ENCODE peak calls at places on chromosomes 3 and 15, in seven cellular contexts. B is ovary, H is endothelial cell, N is activated B cell treated with CpG ODN at 0.5 μM for 24 hours, S is fibroblast of the aortic adventitia, A is omental fat pad, Z is breast epithelium. Q is an unnamed sample.

GRCh38 chr15:71332605-71333004 is 217.3 kb downstream of the THSD4 start:
- DNase-seq in B (no peak), H (no peak), N (no peak), S (peak), A (no peak), Z (no peak), Q (no peak)

GRCh38 chr15:42056934-42057743 is 36.3 kb upstream of the PLA2G4E start:
- DNase-seq in B (peak), H (peak), N (no peak), S (peak), A (peak), Z (peak), Q (peak)

GRCh38 chr15:24955549-24955929 is 752 bp downstream of the SNRPN start:
- DNase-seq in B (peak), H (no peak), N (no peak), S (no peak), A (no peak), Z (no peak), Q (peak)

GRCh38 chr3:49351521-49352011 is 6.6 kb downstream of the GPX1 start:
- DNase-seq in B (no peak), H (no peak), N (no peak), S (peak), A (no peak), Z (no peak), Q (no peak)

GRCh38 chr15:93168913-93169312 is 79.9 kb upstream of the RGMA start:
- DNase-seq in B (no peak), H (no peak), N (no peak), S (no peak), A (no peak), Z (no peak), Q (no peak)

GRCh38 chr15:92121047-92121446 is 267.5 kb downstream of the SLCO3A1 start:
- DNase-seq in B (no peak), H (no peak), N (no peak), S (no peak), A (no peak), Z (no peak), Q (no peak)

GRCh38 chr15:50880651-50881114 is 27.8 kb upstream of the AP4E1 start:
- DNase-seq in B (no peak), H (no peak), N (no peak), S (peak), A (no peak), Z (no peak), Q (no peak)

GRCh38 chr3:143480306-143480852 is 360.8 kb downstream of the CHST2 start:
- DNase-seq in B (no peak), H (no peak), N (no peak), S (peak), A (no peak), Z (no peak), Q (no peak)

GRCh38 chr15:50145451-50145872 is 26.4 kb upstream of the ATP8B4 start:
- DNase-seq in B (peak), H (no peak), N (no peak), S (peak), A (no peak), Z (no peak), Q (no peak)

GRCh38 chr3:149023951-149024350 is 32.6 kb downstream of the GYG1 start:
- DNase-seq in B (no peak), H (no peak), N (no peak), S (no peak), A (no peak), Z (no peak), Q (no peak)

GRCh38 chr3:101988591-101988990 is 139.3 kb downstream of the NFKBIZ start:
- DNase-seq in B (no peak), H (no peak), N (no peak), S (peak), A (no peak), Z (no peak), Q (no peak)

GRCh38 chr15:71115567-71116351 is 488 bp downstream of the THSD4 start:
- DNase-seq in B (peak), H (peak), N (no peak), S (peak), A (no peak), Z (peak), Q (no peak)

GRCh38 chr3:177551431-177551836 is 354.2 kb upstream of the TBL1XR1 start:
- DNase-seq in B (no peak), H (no peak), N (no peak), S (no peak), A (no peak), Z (no peak), Q (no peak)

GRCh38 chr3:37862712-37863551 is 1.3 kb downstream of the CTDSPL start:
- DNase-seq in B (peak), H (no peak), N (no peak), S (peak), A (no peak), Z (no peak), Q (no peak)

GRCh38 chr3:111729087-111729846 is 129.8 kb upstream of the PHLDB2 start:
- DNase-seq in B (peak), H (no peak), N (no peak), S (peak), A (no peak), Z (no peak), Q (no peak)

GRCh38 chr3:64888165-64888564 is 200.4 kb upstream of the ADAMTS9 start:
- DNase-seq in B (no peak), H (no peak), N (no peak), S (no peak), A (no peak), Z (no peak), Q (no peak)

GRCh38 chr3:195209836-195210551 is 61.0 kb downstream of the XXYLT1 start:
- DNase-seq in B (peak), H (no peak), N (no peak), S (peak), A (no peak), Z (no peak), Q (no peak)

GRCh38 chr15:60370804-60371700 is 26.7 kb downstream of the ANXA2 start:
- DNase-seq in B (peak), H (no peak), N (no peak), S (peak), A (peak), Z (peak), Q (no peak)

GRCh38 chr3:107880702-107881101 is 210.1 kb downstream of the CD47 start:
- DNase-seq in B (no peak), H (no peak), N (no peak), S (no peak), A (no peak), Z (no peak), Q (no peak)

GRCh38 chr3:78134496-78134895 is 1094.6 kb downstream of the ROBO2 start:
- DNase-seq in B (no peak), H (no peak), N (no peak), S (no peak), A (no peak), Z (no peak), Q (no peak)

GRCh38 chr3:143119009-143119914 is at the start of gene CHST2:
- DNase-seq in B (peak), H (peak), N (peak), S (peak), A (no peak), Z (no peak), Q (peak)

GRCh38 chr3:153130312-153130977 is 31.6 kb upstream of the RAP2B start:
- DNase-seq in B (no peak), H (no peak), N (no peak), S (peak), A (no peak), Z (no peak), Q (no peak)

GRCh38 chr3:185760550-185760949 is 64.3 kb downstream of the IGF2BP2 start:
- DNase-seq in B (no peak), H (no peak), N (no peak), S (no peak), A (no peak), Z (no peak), Q (no peak)

GRCh38 chr3:150094150-150094932 is 123.6 kb upstream of the PFN2 start:
- DNase-seq in B (no peak), H (no peak), N (no peak), S (no peak), A (no peak), Z (no peak), Q (no peak)

GRCh38 chr3:128969993-128970740 is 23.7 kb downstream of the CFAP92 start:
- DNase-seq in B (peak), H (peak), N (peak), S (peak), A (no peak), Z (no peak), Q (peak)

GRCh38 chr3:154786724-154787123 is 293.4 kb upstream of the MME start:
- DNase-seq in B (no peak), H (no peak), N (no peak), S (peak), A (no peak), Z (no peak), Q (no peak)

GRCh38 chr3:188468196-188468595 is 314.2 kb downstream of the LPP start:
- DNase-seq in B (no peak), H (no peak), N (no peak), S (peak), A (no peak), Z (no peak), Q (no peak)

GRCh38 chr3:131568460-131568859 is 65.7 kb upstream of the MRPL3 start:
- DNase-seq in B (no peak), H (peak), N (no peak), S (no peak), A (no peak), Z (no peak), Q (no peak)

GRCh38 chr15:68791431-68792283 is 29.0 kb downstream of the ANP32A start:
- DNase-seq in B (no peak), H (no peak), N (peak), S (no peak), A (no peak), Z (no peak), Q (peak)

DNA sequence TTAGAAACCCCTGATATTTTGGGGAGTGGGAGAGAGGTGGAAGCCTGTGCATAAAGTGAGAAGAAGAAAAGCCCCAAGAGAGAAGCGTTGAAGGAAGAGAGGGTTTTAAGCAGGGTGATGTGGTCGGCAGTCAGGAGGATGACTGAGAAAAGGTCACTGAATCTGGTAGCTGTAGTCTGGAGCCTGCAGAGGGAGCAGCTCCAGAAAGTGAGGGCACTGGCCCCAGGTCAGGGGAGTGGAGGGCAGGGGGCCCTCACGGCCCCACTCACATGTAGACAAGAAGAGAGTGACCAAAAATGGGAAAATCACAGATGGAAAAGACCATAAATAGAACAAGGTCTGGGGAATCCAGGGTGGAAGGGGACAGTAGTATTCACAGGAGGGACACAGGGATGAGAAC is 105.5 kb downstream of the RYK start:
- DNase-seq in B (no peak), H (no peak), N (no peak), S (no peak), A (no peak), Z (no peak), Q (no peak)
- TF ChIP-seq CTCF in B (no peak), H (no peak), N (no peak), S (no peak), A (no peak), Z (no peak), Q (no peak)

GRCh38 chr3:139634236-139634635 is 43.5 kb downstream of the NMNAT3 start:
- DNase-seq in B (no peak), H (no peak), N (no peak), S (no peak), A (no peak), Z (no peak), Q (no peak)

GRCh38 chr3:139633511-139633910 is 44.3 kb downstream of the NMNAT3 start:
- DNase-seq in B (no peak), H (no peak), N (no peak), S (no peak), A (no peak), Z (no peak), Q (no peak)

GRCh38 chr3:139630532-139630931 is 47.2 kb downstream of the NMNAT3 start:
- DNase-seq in B (no peak), H (no peak), N (no peak), S (no peak), A (no peak), Z (no peak), Q (no peak)

GRCh38 chr3:139627759-139628158 is 50.0 kb downstream of the NMNAT3 start:
- DNase-seq in B (no peak), H (no peak), N (no peak), S (no peak), A (no peak), Z (no peak), Q (no peak)

GRCh38 chr3:139629033-139629432 is 48.7 kb downstream of the NMNAT3 start:
- DNase-seq in B (no peak), H (no peak), N (no peak), S (no peak), A (no peak), Z (no peak), Q (no peak)
- TF ChIP-seq CTCF in B (no peak), H (no peak), N (no peak), S (no peak), A (no peak), Z (no peak), Q (no peak)

DNA sequence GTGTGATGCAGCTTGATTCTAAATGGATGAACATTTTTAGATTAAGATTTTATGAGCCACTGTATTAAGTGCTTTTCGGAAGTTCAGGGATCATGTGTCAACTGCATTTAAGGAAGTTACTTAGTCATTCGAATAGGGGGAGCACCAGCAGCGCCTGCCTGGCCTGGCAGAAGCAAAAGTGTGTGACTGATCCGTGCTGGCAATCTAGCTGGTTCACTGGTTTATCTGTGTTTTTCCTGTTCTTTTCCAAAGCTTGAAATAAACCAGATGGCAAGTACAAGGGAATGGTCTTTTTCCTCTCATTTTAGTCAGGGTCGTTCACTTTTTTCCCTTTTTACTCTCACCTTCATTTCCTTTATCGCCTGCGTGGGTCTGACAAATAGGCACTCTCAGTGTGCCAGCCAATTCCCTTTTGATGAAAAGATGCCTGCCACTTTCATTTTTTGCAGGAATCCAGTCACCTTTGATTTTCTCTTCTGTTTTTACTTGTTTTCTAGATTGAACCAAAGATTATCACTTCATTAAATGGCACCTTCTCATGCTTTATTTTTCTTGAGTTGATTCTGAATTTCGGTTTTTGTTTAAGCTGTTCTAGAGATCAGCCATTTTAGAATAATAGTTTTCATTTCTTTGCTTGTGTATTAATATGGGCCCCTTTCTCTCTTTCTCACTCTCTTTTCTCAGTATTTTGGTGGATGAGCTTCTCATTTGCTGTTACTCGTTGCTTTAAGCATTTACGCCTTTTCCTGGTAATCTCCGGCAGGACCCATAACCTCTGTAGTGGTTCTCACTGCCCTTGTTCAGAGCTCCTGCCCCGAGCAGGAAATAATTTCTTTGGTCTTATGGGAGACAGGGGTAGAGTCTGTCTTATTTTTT is 2.8 kb downstream of the ABHD2 start:
- DNase-seq in B (peak), H (no peak), N (peak), S (peak), A (no peak), Z (no peak), Q (peak)
- TF ChIP-seq CTCF in B (no peak), H (no peak), N (no peak), S (no peak), A (no peak), Z (no peak), Q (peak)

DNA sequence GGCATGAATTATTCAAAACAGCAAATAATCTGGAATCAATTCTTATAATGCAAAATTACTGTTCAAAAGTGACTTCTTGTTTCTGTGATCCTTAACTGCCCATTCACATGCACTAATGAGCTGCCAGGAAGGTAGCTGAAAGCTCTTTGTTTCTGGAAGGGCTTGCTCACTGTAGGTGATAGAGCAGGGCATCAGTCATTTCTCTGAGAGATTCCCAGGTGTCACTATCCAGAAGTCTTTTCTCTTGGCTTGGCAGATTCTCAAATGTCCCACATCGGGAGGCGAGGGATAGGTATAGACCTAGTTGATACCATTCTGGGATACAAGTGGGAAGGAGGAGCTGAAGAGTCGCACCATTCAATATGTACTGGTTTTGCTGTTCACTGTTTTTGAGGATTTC is 35.0 kb downstream of the C3orf85 start:
- DNase-seq in B (no peak), H (no peak), N (no peak), S (no peak), A (no peak), Z (no peak), Q (no peak)
- TF ChIP-seq CTCF in B (no peak), H (no peak), N (no peak), S (no peak), A (no peak), Z (no peak), Q (no peak)

GRCh38 chr3:161925749-161926360 is 429.2 kb downstream of the OTOL1 start:
- DNase-seq in B (no peak), H (no peak), N (no peak), S (no peak), A (no peak), Z (no peak), Q (no peak)
- TF ChIP-seq CTCF in B (no peak), H (peak), N (no peak), S (no peak), A (no peak), Z (no peak), Q (no peak)

GRCh38 chr3:146163584-146163983 is 2.6 kb upstream of the PLOD2 start:
- DNase-seq in B (no peak), H (no peak), N (no peak), S (peak), A (no peak), Z (no peak), Q (no peak)
- TF ChIP-seq CTCF in B (no peak), H (no peak), N (no peak), S (peak), A (no peak), Z (peak), Q (no peak)

GRCh38 chr3:183178833-183179549 is 16.5 kb upstream of the LAMP3 start:
- DNase-seq in B (peak), H (peak), N (no peak), S (peak), A (no peak), Z (no peak), Q (no peak)
- TF ChIP-seq CTCF in B (no peak), H (no peak), N (no peak), S (no peak), A (no peak), Z (no peak), Q (no peak)